ENCODE peak calls at places on chromosomes 3 and 15, in five cellular contexts. S, A, J, C and U are unnamed samples.

GRCh38 chr15:68492855-68493254 is 60.9 kb upstream of the ITGA11 start:
- DNase-seq in S (no peak), A (no peak), J (no peak), C (no peak), U (no peak)

GRCh38 chr3:37571269-37571668 is 290.4 kb upstream of the CTDSPL start:
- DNase-seq in S (no peak), A (no peak), J (no peak), C (no peak), U (no peak)

GRCh38 chr3:10015476-10015904 is 10.7 kb upstream of the FANCD2 start:
- DNase-seq in S (no peak), A (no peak), J (no peak), C (no peak), U (no peak)

GRCh38 chr3:126572343-126572742 is 13.6 kb upstream of the C3orf22 start:
- DNase-seq in S (no peak), A (no peak), J (no peak), C (no peak), U (no peak)

GRCh38 chr15:70140031-70140542 is 42.4 kb upstream of the TLE3 start:
- DNase-seq in S (no peak), A (no peak), J (no peak), C (no peak), U (no peak)

GRCh38 chr15:90203922-90204321 is 2.8 kb downstream of the SEMA4B start:
- DNase-seq in S (no peak), A (no peak), J (no peak), C (no peak), U (no peak)

GRCh38 chr3:52195823-52196331 is 2.1 kb upstream of the ALAS1 start:
- DNase-seq in S (no peak), A (no peak), J (no peak), C (peak), U (no peak)

GRCh38 chr3:49123687-49124086 is 3.1 kb upstream of the USP19 start:
- DNase-seq in S (no peak), A (no peak), J (no peak), C (no peak), U (no peak)

GRCh38 chr3:163543558-163544189 is 1534.6 kb downstream of the SI start:
- DNase-seq in S (no peak), A (no peak), J (no peak), C (no peak), U (no peak)

GRCh38 chr15:75232826-75233503 is 25.2 kb upstream of the GOLGA6C start:
- DNase-seq in S (no peak), A (no peak), J (no peak), C (no peak), U (no peak)

GRCh38 chr3:116302087-116302747 is 143.1 kb downstream of the LSAMP start:
- DNase-seq in S (no peak), A (no peak), J (no peak), C (no peak), U (no peak)

GRCh38 chr3:114213669-114214541 is 23.5 kb downstream of the ZNF80 start:
- DNase-seq in S (no peak), A (peak), J (no peak), C (no peak), U (no peak)

GRCh38 chr15:89673162-89673506 is 6.0 kb downstream of the PLIN1 start:
- DNase-seq in S (peak), A (no peak), J (peak), C (peak), U (peak)

GRCh38 chr3:186385856-186386602 is 24.0 kb upstream of the DGKG start:
- DNase-seq in S (no peak), A (no peak), J (no peak), C (no peak), U (no peak)

GRCh38 chr15:49199666-49200065 is 29.6 kb downstream of the GALK2 start:
- DNase-seq in S (no peak), A (no peak), J (no peak), C (no peak), U (no peak)

GRCh38 chr3:198107840-198108734 is 148.1 kb downstream of the LMLN start:
- DNase-seq in S (no peak), A (no peak), J (peak), C (no peak), U (no peak)

GRCh38 chr15:65195542-65196026 is 10.4 kb upstream of the CLPX start:
- DNase-seq in S (no peak), A (no peak), J (no peak), C (no peak), U (no peak)

GRCh38 chr3:117443014-117443413 is 733.4 kb downstream of the TUSC7 start:
- DNase-seq in S (no peak), A (no peak), J (no peak), C (no peak), U (no peak)

GRCh38 chr15:64224508-64224907 is 61.7 kb upstream of the PPIB start:
- DNase-seq in S (no peak), A (no peak), J (no peak), C (peak), U (no peak)

GRCh38 chr15:71697236-71697635 is 113.1 kb upstream of the NR2E3 start:
- DNase-seq in S (no peak), A (no peak), J (no peak), C (no peak), U (no peak)

GRCh38 chr3:111902534-111902933 is 43.5 kb downstream of the PHLDB2 start:
- DNase-seq in S (no peak), A (no peak), J (no peak), C (no peak), U (no peak)

GRCh38 chr15:71588746-71589145 is 221.6 kb upstream of the NR2E3 start:
- DNase-seq in S (no peak), A (no peak), J (no peak), C (peak), U (peak)

GRCh38 chr3:4722103-4722502 is 229.0 kb downstream of the ITPR1 start:
- DNase-seq in S (peak), A (no peak), J (peak), C (peak), U (no peak)

GRCh38 chr3:51942603-51943450 is 664 bp downstream of the PARP3 start:
- DNase-seq in S (peak), A (peak), J (peak), C (peak), U (no peak)

GRCh38 chr3:139332092-139332491 is 11.7 kb upstream of the MRPS22 start:
- DNase-seq in S (no peak), A (no peak), J (no peak), C (no peak), U (no peak)

GRCh38 chr15:69304176-69304533 is 5.4 kb downstream of the PAQR5 start:
- DNase-seq in S (peak), A (no peak), J (no peak), C (peak), U (no peak)

GRCh38 chr3:144636833-144637232 is 665.2 kb downstream of the DIPK2A start:
- DNase-seq in S (peak), A (no peak), J (no peak), C (peak), U (peak)

GRCh38 chr3:156010829-156011228 is 109.5 kb upstream of the KCNAB1 start:
- DNase-seq in S (peak), A (no peak), J (peak), C (peak), U (no peak)

GRCh38 chr15:40441012-40441735 is 421 bp downstream of the BAHD1 start:
- DNase-seq in S (no peak), A (no peak), J (peak), C (no peak), U (no peak)

GRCh38 chr3:170867143-170867542 is 2.9 kb downstream of the RPL22L1 start:
- DNase-seq in S (no peak), A (no peak), J (no peak), C (no peak), U (no peak)

GRCh38 chr3:170864525-170865208 is 5.3 kb downstream of the RPL22L1 start:
- DNase-seq in S (no peak), A (no peak), J (peak), C (no peak), U (no peak)

GRCh38 chr3:170867552-170867951 is 2.4 kb downstream of the RPL22L1 start:
- DNase-seq in S (no peak), A (no peak), J (no peak), C (no peak), U (no peak)

GRCh38 chr3:170865209-170866094 is 4.5 kb downstream of the RPL22L1 start:
- DNase-seq in S (no peak), A (no peak), J (peak), C (peak), U (no peak)

GRCh38 chr3:170866499-170866898 is 3.5 kb downstream of the RPL22L1 start:
- DNase-seq in S (no peak), A (no peak), J (no peak), C (no peak), U (no peak)
- H3K4me3 ChIP-seq in S (no peak), A (peak), J (no peak), C (no peak), U (no peak)

GRCh38 chr15:85356276-85356675 is 24.1 kb upstream of the AKAP13 start:
- DNase-seq in S (no peak), A (no peak), J (no peak), C (no peak), U (no peak)

GRCh38 chr15:85351965-85352364 is 28.4 kb upstream of the AKAP13 start:
- DNase-seq in S (no peak), A (no peak), J (no peak), C (no peak), U (no peak)

GRCh38 chr15:85354948-85355347 is 25.5 kb upstream of the AKAP13 start:
- DNase-seq in S (no peak), A (no peak), J (no peak), C (no peak), U (no peak)

DNA sequence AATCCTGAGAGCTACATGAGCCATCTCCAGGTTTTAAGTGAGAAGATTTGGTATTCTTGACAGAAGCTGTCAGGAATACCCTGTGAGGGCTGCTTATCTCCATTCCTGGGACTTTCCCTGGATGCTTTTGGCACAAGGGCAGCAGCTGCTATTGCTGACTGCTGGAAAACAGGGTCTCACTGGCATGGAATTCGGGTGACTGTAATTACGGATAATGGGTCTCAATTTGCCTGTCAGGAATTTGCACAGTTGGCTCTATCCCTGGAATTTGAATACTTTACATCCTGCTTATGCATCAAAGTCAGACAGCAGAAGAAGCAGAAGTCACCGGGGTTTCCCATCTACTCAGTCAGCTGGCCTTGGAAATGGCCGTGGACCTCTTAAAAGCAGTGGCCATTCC is 26.0 kb upstream of the AKAP13 start:
- DNase-seq in S (no peak), A (no peak), J (no peak), C (no peak), U (no peak)
- TF ChIP-seq ZNF274 in S (no peak), A (no peak), J (no peak), C (no peak), U (no peak)

GRCh38 chr15:39363761-39364586 is 216.9 kb upstream of the THBS1 start:
- DNase-seq in S (no peak), A (no peak), J (no peak), C (peak), U (no peak)
- H3K9ac ChIP-seq in S (no peak), A (no peak), J (no peak), C (no peak), U (no peak)

GRCh38 chr3:105821433-105821832 is 47.4 kb downstream of the CBLB start:
- DNase-seq in S (no peak), A (no peak), J (no peak), C (no peak), U (no peak)

GRCh38 chr3:105824129-105824528 is 44.7 kb downstream of the CBLB start:
- DNase-seq in S (no peak), A (no peak), J (no peak), C (no peak), U (no peak)

GRCh38 chr3:105827101-105827634 is 41.6 kb downstream of the CBLB start:
- DNase-seq in S (no peak), A (peak), J (no peak), C (no peak), U (no peak)

GRCh38 chr3:105822171-105823123 is 46.4 kb downstream of the CBLB start:
- DNase-seq in S (no peak), A (no peak), J (no peak), C (no peak), U (no peak)

DNA sequence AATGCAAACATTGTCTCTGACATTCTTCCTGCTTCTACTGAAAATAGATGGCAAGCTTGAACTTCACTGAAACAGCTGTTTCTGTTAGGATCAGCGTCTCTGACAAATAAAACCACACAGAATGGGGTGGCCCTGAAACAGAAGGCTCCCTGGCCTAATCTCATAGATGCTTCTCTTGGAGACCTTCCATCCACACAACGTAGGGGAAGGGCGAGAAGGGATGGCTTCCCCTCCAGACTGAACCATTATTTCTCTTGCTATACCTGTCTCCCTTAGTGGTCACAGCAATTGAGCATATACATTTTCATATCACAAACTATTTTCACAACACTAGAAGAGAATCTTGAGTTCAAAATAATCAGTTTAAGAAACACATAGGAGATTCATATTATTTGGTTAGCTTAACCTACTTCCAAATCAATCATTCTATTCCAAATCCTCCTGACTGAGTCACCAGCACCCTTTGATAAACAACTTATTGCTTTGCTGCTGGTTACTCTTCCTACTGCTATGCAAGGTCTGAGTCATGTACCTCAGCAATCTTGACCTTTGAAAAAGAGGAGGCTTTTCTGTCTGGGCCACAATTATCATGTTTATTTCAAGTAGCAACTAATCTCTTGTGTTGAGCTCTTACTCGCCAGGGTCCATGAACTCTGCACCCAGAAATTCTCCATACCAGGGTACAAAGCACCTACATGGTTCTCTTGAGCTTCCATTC is 45.5 kb downstream of the CBLB start:
- DNase-seq in S (peak), A (no peak), J (peak), C (peak), U (no peak)
- H3K4me3 ChIP-seq in S (peak), A (no peak), J (no peak), C (no peak), U (no peak)

GRCh38 chr3:130975251-130975650 is 51.4 kb downstream of the ASTE1 start:
- DNase-seq in S (no peak), A (no peak), J (no peak), C (no peak), U (no peak)

GRCh38 chr3:130973401-130973800 is 53.2 kb downstream of the ASTE1 start:
- DNase-seq in S (no peak), A (no peak), J (no peak), C (no peak), U (no peak)

GRCh38 chr3:130981469-130981868 is 45.2 kb downstream of the ASTE1 start:
- DNase-seq in S (no peak), A (no peak), J (no peak), C (no peak), U (no peak)

GRCh38 chr3:130974201-130974600 is 52.4 kb downstream of the ASTE1 start:
- DNase-seq in S (no peak), A (no peak), J (no peak), C (no peak), U (no peak)

DNA sequence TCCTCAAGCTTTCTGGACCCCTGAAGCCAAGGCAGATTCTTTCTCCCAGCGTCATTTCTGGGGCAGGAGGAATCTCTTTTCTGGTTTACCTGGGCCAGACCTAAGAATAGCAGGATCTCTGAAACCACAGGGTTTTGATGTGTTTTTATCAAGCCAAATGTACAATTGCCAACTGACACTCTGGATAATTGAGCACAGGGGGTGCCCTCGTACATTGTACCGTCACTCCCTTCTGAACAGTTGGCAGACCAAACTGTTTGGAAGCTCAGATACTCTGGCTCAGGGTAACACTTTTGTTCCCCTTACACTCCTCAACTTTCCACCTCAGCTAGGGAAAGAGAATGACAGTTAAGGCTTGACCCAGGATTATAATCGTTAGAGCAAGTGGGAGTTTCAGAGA is 49.9 kb downstream of the ASTE1 start:
- DNase-seq in S (no peak), A (no peak), J (no peak), C (no peak), U (no peak)
- TF ChIP-seq ZNF274 in S (no peak), A (no peak), J (no peak), C (no peak), U (no peak)

DNA sequence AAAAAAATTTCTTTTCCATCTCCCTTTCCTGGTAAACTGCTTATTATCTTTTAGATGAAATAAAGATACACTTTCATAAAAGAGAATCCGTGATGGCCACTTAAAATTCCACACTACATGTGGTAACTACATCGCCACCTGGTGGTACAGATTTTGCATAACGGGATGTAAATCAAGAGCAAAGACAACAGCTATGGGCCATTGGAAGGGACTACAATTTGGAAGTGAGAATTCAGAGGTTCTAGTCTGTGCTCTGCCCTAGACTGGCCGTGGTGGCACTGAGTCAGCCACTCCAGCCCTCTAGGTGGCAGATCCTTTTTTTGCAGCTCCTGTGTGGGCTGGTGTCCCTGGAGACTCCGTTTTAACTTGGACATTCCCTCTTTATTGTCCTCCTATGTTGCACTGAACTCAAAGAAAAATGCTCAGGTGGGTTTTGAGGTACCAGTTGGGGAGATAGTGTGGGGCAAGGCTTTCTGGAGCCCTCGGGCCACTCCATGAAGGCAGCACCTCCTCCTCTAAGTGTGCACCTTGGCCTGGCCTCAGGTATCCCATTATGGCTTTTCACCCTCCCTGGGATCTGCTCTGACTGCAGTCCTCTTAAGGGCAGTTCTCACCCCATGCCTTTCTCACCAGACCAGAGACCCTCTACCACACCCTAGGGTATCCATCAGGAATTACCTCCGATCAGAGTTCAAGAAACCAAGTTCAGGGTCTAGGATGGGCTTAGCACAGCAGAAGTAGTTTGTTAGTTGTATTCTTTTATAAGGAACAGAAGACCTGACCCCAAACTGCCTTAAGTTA is 54.9 kb downstream of the SPSB4 start:
- DNase-seq in S (peak), A (peak), J (peak), C (peak), U (peak)
- H3K9ac ChIP-seq in S (no peak), A (no peak), J (no peak), C (no peak), U (no peak)

DNA sequence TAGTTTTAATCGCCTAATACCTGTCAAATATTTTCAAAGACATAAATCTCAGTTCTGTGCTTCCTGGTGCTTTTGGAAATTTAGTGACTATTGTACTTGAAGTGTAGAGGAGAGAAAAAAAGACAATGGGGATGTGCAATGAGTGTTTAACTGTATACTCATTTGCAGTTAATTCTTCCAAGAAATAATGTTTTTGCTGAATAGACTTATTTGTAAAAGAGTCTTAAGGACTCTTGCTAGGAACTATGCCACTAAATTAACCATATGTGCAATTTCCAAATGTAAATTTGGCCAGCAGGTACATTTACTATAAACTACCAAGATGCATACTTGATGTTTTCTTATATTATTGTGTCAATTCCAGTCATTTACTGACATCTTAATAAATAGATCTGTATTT is 2.0 kb downstream of the CHMP2B start:
- DNase-seq in S (no peak), A (no peak), J (no peak), C (no peak), U (no peak)
- H3K4me3 ChIP-seq in S (no peak), A (no peak), J (no peak), C (no peak), U (no peak)

DNA sequence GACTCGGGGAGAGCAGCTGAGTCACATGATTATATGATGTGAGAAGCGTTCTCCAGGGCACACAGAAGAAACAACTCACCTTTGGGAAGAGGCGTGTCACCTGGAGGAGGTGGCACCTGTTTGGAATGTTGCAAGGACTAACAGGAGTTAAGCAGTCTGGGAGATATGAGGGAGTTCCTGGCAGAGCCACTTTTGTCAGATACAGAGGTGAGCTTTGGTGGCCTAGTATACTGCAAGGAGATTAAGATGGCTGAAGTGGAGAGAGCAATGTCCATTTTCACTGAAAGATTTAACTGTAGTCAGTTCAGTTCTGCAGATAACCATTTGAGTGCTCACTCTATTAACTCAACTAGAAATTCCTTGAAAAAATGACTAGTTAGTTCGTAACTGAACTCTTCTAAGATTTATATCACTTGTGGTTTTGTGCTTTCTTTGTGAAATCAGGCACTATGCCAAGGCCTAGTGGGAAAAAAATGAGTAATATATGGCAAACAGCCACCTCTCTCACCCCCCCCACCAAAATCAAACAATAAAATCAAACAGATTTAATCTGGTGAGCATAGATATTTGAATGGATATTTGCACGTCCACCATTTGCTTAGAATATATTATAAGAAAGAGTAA is 61.3 kb downstream of the CRYBG3 start:
- DNase-seq in S (no peak), A (no peak), J (no peak), C (no peak), U (no peak)
- TF ChIP-seq ZNF274 in S (no peak), A (no peak), J (no peak), C (no peak), U (no peak)